ENCODE peak calls at places on chromosome 4, in ten cellular contexts. E is SK-N-SH; Z is left ventricle myocardium inferior; S is MM.1S; K is ovary; R is heart right ventricle; L is uterus; F is colonic mucosa; X is left lung; D is CD4-positive, alpha-beta memory T cell. P is an unnamed sample.

GRCh38 chr4:117334451-117335188 is 249.2 kb upstream of the TRAM1L1 start:
- DNase-seq in L (no peak), F (no peak), X (no peak), Z (no peak), E (no peak), D (no peak), S (peak; percentile 73), K (no peak), R (no peak), P (no peak)

GRCh38 chr4:17966312-17966711 is 55.2 kb downstream of the LCORL start:
- DNase-seq in L (no peak), D (no peak), X (no peak), K (no peak), S (no peak), F (no peak), R (no peak), Z (no peak), E (no peak), P (no peak)

GRCh38 chr4:166121897-166122296 is 248.9 kb downstream of the TLL1 start:
- DNase-seq in E (no peak), Z (no peak), R (no peak), F (no peak), D (no peak), S (no peak), X (no peak), L (no peak), K (no peak), P (no peak)

GRCh38 chr4:60657041-60657440 is 543.1 kb upstream of the ADGRL3 start:
- DNase-seq in K (no peak), R (no peak), E (no peak), F (no peak), D (no peak), S (no peak), L (no peak), Z (no peak), X (no peak), P (no peak)

GRCh38 chr4:1868293-1868692 is 2.9 kb upstream of the NSD2 start:
- DNase-seq in S (no peak), L (no peak), X (no peak), F (peak; percentile 83), D (no peak), Z (no peak), K (no peak), R (no peak), E (no peak), P (peak; percentile 3)

GRCh38 chr4:186621959-186622553 is 66.7 kb upstream of the MTNR1A start:
- DNase-seq in D (no peak), S (no peak), X (no peak), F (no peak), Z (no peak), L (no peak), E (no peak), R (no peak), K (no peak), P (no peak)

GRCh38 chr4:137266511-137266910 is 265.8 kb downstream of the PCDH18 start:
- DNase-seq in S (no peak), F (no peak), L (no peak), X (no peak), Z (no peak), D (no peak), K (no peak), E (no peak), R (no peak), P (no peak)

GRCh38 chr4:2570551-2571222 is 34.2 kb downstream of the FAM193A start:
- DNase-seq in E (no peak), L (no peak), Z (peak; percentile 24), K (no peak), R (no peak), X (no peak), S (no peak), F (no peak), D (peak; percentile 56), P (no peak)

GRCh38 chr4:54632537-54632936 is 25.2 kb upstream of the KIT start:
- DNase-seq in D (no peak), S (no peak), E (no peak), X (no peak), R (no peak), Z (no peak), F (no peak), K (no peak), L (no peak), P (peak; percentile 42)

GRCh38 chr4:119725688-119726330 is 97.2 kb upstream of the PDE5A start:
- DNase-seq in S (no peak), R (no peak), Z (no peak), K (no peak), E (no peak), F (peak; percentile 64), X (no peak), L (no peak), D (no peak), P (no peak)

GRCh38 chr4:138851626-138852443 is 163.7 kb upstream of the NOCT start:
- DNase-seq in L (no peak), X (no peak), D (no peak), E (no peak), F (no peak), Z (no peak), R (no peak), S (peak; percentile 17), K (no peak), P (no peak)

GRCh38 chr4:165873298-165874071 is 448 bp downstream of the TLL1 start:
- DNase-seq in D (no peak), S (peak; percentile 57), R (peak; percentile 36), L (no peak), F (peak; percentile 18), E (peak; percentile 77), X (peak; percentile 31), K (no peak), Z (peak; percentile 24), P (peak; percentile 60)

GRCh38 chr4:138671606-138672084 is 343.9 kb upstream of the NOCT start:
- DNase-seq in S (no peak), F (no peak), K (no peak), E (no peak), R (no peak), Z (no peak), D (no peak), L (no peak), X (no peak), P (no peak)

DNA sequence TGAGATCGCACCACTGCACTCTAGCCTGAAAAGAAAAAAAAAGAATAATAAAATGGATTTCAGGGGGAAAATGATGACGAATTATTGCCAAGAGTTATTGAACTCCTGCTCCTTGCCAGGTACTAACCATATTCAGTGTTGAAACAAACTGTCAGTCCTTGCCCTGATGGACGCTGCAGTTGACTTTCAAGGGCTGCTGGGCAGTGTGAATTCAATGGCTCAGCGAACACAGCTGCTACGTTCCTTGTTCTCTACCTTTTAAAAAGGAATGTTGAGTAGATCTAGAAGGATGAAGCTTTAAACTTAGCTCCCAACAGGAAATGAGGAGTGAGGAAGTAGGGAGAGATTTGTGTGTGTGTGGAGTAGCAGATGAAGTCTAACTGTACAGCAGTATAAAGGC is 2.7 kb downstream of the LIMCH1 start:
- DNase-seq in X (no peak), D (no peak), F (no peak), Z (no peak), K (no peak), L (no peak), S (no peak), E (no peak), R (no peak), P (no peak)
- H3K4me1 ChIP-seq in X (peaks cover 17% of the 10 kb centered on the region), D (no peaks in the 10 kb centered on the region), F (no peaks in the 10 kb centered on the region), Z (peaks cover 100% of the 10 kb centered on the region), K (peaks cover 10% of the 10 kb centered on the region), L (no peaks in the 10 kb centered on the region), S (no peaks in the 10 kb centered on the region), E (no peaks in the 10 kb centered on the region), R (peaks cover 73% of the 10 kb centered on the region), P (no peaks in the 10 kb centered on the region)

GRCh38 chr4:88440146-88440545 is 16.8 kb upstream of the HERC5 start:
- DNase-seq in S (no peak), D (no peak), L (no peak), X (no peak), K (no peak), R (no peak), Z (no peak), F (no peak), E (no peak), P (no peak)
- H3K4me3 ChIP-seq in S (no peak overlapping the region), D (no peak overlapping the region), L (no peak overlapping the region), X (no peak overlapping the region), K (no peak overlapping the region), R (no peak overlapping the region), Z (no peak overlapping the region), F (no peak overlapping the region), E (no peak overlapping the region), P (no peak overlapping the region)

GRCh38 chr4:39259571-39260330 is 77.4 kb downstream of the WDR19 start:
- DNase-seq in Z (no peak), K (no peak), E (no peak), S (no peak), R (no peak), F (no peak), L (no peak), X (no peak), D (no peak), P (no peak)

GRCh38 chr4:39255266-39255665 is 72.9 kb downstream of the WDR19 start:
- DNase-seq in Z (no peak), S (no peak), R (no peak), K (no peak), D (no peak), E (no peak), F (no peak), X (no peak), L (no peak), P (no peak)

GRCh38 chr4:39255916-39256315 is 73.6 kb downstream of the WDR19 start:
- DNase-seq in X (no peak), S (no peak), D (no peak), Z (no peak), F (no peak), R (no peak), K (no peak), E (no peak), L (no peak), P (no peak)

DNA sequence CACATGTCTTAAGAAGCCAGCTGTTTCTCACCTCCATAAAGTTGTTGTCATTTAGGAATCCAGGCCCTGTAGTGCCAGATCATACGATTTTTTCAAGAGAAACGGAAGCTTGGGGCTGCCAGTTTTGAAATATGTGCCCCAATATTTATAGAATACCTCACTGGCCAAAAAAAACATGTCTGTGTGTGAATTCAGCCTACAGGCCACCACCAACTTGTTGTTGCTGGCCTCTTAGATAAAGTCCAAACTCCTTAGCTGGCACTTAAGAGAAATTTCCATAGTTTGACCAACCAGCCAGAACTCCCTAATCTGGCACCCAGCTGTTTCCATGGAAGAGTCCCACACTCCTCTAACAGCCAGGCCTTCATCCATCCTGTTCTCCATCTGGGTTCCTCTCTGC is 74.1 kb downstream of the WDR19 start:
- DNase-seq in X (no peak), K (no peak), E (no peak), S (no peak), Z (no peak), D (no peak), R (no peak), L (no peak), F (no peak), P (no peak)
- H3K27ac ChIP-seq in X (no peak overlapping the region), K (no peak overlapping the region), E (peak overlapping the region; percentile 66), S (no peak overlapping the region), Z (no peak overlapping the region), D (no peak overlapping the region), R (no peak overlapping the region), L (no peak overlapping the region), F (no peak overlapping the region), P (no peak overlapping the region)

DNA sequence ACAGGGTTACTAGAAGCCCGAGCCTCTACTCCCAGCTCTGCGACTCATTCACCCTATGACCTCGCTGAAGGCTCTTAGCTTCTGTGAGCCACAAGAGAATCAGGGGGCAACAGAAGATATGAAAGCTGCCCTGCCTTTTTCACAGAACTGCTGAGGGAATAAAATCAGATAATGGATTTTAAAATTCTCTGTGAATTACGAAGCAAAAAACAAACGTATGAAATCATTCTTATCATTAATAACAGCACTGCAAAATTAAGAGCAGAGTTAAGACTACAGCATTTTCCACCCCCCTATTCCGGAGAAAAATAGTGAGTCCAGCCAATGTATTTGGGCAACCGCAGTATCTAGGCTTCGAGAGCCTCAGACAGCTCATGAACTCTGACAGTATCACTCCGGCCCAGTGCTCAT is 33.5 kb downstream of the AFAP1 start:
- DNase-seq in R (no peak), Z (no peak), F (no peak), S (no peak), D (no peak), L (no peak), E (no peak), X (no peak), K (no peak), P (no peak)
- H3K4me1 ChIP-seq in R (peaks cover 4% of the 10 kb centered on the region), Z (peaks cover 73% of the 10 kb centered on the region), F (peaks cover 3% of the 10 kb centered on the region), S (no peaks in the 10 kb centered on the region), D (peaks cover 21% of the 10 kb centered on the region), L (peaks cover 12% of the 10 kb centered on the region), E (peaks cover 88% of the 10 kb centered on the region), X (peaks cover 18% of the 10 kb centered on the region), K (peaks cover 23% of the 10 kb centered on the region), P (peaks cover 3% of the 10 kb centered on the region)